ENCODE peak calls at places on chromosome 16, in seven cellular contexts. Z is K562, T is SK-N-SH, L is H1, H is HCT116, N is GM12878, P is HepG2. J is an unnamed sample.

GRCh38 chr16:29030086-29030840 is 45.4 kb downstream of the LAT start:
- DNase-seq in Z (no peak), T (no peak), L (no peak), H (no peak), N (no peak), P (no peak), J (no peak)

GRCh38 chr16:88744839-88745521 is 38.7 kb downstream of the CTU2 start:
- DNase-seq in Z (no peak), T (no peak), L (no peak), H (no peak), N (no peak), P (no peak), J (no peak)

GRCh38 chr16:50627419-50627818 is 53.7 kb downstream of the SNX20 start:
- DNase-seq in Z (no peak), T (peak; percentile 42), L (no peak), H (no peak), N (no peak), P (no peak), J (no peak)

GRCh38 chr16:87457724-87458423 is 35.0 kb downstream of the ZCCHC14 start:
- DNase-seq in Z (no peak), T (peak; percentile 58), L (peak; percentile 39), H (peak; percentile 97), N (peak; percentile 38), P (no peak), J (no peak)

GRCh38 chr16:52068447-52069074 is 478.4 kb downstream of the TOX3 start:
- DNase-seq in Z (no peak), T (peak; percentile 1), L (peak; percentile 3), H (no peak), N (no peak), P (peak; percentile 35), J (peak; percentile 59)

GRCh38 chr16:81482329-81483063 is 37.9 kb downstream of the CMIP start:
- DNase-seq in Z (peak; percentile 76), T (no peak), L (no peak), H (no peak), N (no peak), P (no peak), J (no peak)

GRCh38 chr16:12758670-12759558 is 44.8 kb downstream of the CPPED1 start:
- DNase-seq in Z (no peak), T (no peak), L (no peak), H (no peak), N (no peak), P (peak; percentile 72), J (no peak)

GRCh38 chr16:54712866-54713265 is 217.8 kb upstream of the IRX5 start:
- DNase-seq in Z (no peak), T (no peak), L (no peak), H (no peak), N (no peak), P (no peak), J (no peak)

GRCh38 chr16:58000706-58001676 is at the start of gene USB1:
- DNase-seq in Z (peak; percentile 95), T (peak; percentile 98), L (peak; percentile 85), H (peak; percentile 77), N (peak; percentile 56), P (peak; percentile 88), J (peak; percentile 90)

GRCh38 chr16:700684-701584 is 4.7 kb downstream of the FBXL16 start:
- DNase-seq in Z (peak; percentile 77), T (no peak), L (no peak), H (no peak), N (no peak), P (no peak), J (peak; percentile 59)

GRCh38 chr16:50441758-50442157 is 73.0 kb upstream of the BRD7 start:
- DNase-seq in Z (no peak), T (no peak), L (no peak), H (no peak), N (no peak), P (no peak), J (no peak)

GRCh38 chr16:46673320-46674013 is 15.5 kb downstream of the VPS35 start:
- DNase-seq in Z (peak; percentile 78), T (peak; percentile 75), L (no peak), H (peak; percentile 51), N (peak; percentile 27), P (peak; percentile 79), J (peak; percentile 32)

GRCh38 chr16:2035431-2036199 is 8.9 kb downstream of the NHERF2 start:
- DNase-seq in Z (no peak), T (peak; percentile 66), L (no peak), H (no peak), N (no peak), P (peak; percentile 84), J (peak; percentile 69)
- TF ChIP-seq JUND in Z (no peak), T (no peak), L (no peak), H (no peak), N (no peak), P (no peak), J (no peak)

DNA sequence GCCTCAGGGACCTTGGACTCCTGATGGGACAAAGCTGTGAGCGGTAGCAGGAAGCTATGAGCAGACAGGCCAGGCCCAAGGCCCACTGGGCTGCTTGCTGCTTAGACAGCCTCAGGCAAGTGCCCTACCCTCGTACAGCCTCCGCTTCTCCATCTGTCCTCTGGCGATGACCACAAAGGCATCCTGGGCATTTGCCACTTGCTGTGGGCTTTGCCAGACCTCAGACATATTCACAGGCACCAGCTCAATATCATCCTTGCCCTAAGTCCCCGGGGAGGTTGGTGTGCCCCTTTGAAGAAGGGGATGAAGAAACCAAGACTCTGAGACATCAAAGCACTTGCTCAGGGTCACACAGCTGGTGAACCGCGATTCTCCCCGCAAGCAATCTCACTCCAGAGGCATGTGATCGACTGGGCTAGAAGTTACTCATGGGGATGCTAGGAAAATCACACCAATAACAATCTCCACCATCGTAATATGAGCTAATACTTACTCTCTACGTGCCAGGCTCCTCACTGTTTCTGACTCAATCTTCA is 21.7 kb downstream of the PPL start:
- DNase-seq in Z (no peak), T (no peak), L (no peak), H (peak; percentile 57), N (no peak), P (peak; percentile 31), J (no peak)
- TF ChIP-seq JUND in Z (no peak), T (no peak), L (no peak), H (peak; percentile 19), N (no peak), P (no peak), J (no peak)

DNA sequence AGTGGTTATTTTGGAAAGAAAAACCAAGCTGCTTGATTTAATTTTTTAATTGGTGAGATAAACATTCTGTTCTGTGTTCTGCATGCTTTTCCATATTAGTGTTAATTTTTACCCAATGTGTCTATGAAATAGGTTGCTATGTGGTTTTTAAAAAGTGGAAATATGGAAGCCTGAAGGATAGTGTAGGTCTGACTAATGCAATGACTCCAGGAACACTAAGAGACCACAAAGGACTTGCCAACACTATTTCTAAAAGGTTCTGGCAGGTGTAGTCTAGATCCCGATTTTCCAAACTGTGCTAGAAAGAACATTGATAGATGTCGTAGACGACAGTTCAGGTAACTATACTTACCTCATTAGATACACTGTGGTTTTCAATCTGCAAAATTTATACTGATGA is 877.4 kb upstream of the GOT2 start:
- DNase-seq in Z (no peak), T (no peak), L (no peak), H (no peak), N (no peak), P (no peak), J (no peak)
- TF ChIP-seq JUND in Z (no peak), T (no peak), L (no peak), H (no peak), N (no peak), P (no peak), J (no peak)

GRCh38 chr16:67399749-67400704 is 6.7 kb upstream of the TPPP3 start:
- DNase-seq in Z (no peak), T (peak; percentile 69), L (no peak), H (no peak), N (no peak), P (no peak), J (no peak)

GRCh38 chr16:67397812-67398545 is 4.7 kb upstream of the TPPP3 start:
- DNase-seq in Z (no peak), T (no peak), L (no peak), H (no peak), N (no peak), P (no peak), J (no peak)

GRCh38 chr16:67398546-67399217 is 5.4 kb upstream of the TPPP3 start:
- DNase-seq in Z (no peak), T (no peak), L (no peak), H (no peak), N (no peak), P (no peak), J (no peak)

GRCh38 chr16:67400901-67401300 is 7.6 kb upstream of the TPPP3 start:
- DNase-seq in Z (no peak), T (no peak), L (no peak), H (no peak), N (no peak), P (no peak), J (no peak)

DNA sequence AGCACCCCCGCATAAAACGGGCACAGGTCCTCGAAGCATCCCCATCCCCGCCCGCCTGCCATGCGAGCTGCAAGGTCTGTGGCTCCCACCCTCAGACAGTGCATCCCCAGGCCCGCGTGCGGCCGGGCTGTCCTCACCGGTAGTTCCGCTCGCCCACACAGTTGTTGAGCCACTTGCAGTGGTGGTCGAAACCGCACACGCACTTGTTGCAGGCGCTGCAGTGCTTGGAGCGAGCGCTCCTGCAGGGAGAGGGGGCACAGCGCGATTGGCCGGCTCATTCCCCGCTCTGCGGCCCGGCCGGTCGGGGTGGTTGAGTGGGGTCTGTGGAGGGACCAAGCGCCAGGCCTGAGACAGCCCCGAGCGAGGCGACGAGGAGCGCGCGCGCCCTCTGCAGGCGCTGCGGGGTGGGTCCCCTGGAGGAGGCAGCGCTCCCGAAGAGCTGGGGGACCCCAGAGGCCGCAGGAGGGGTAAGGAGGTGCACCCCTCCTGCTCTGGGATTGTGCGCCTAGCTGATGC is 6.0 kb upstream of the TPPP3 start:
- DNase-seq in Z (peak; percentile 84), T (peak; percentile 60), L (peak; percentile 49), H (no peak), N (no peak), P (no peak), J (no peak)
- TF ChIP-seq JUND in Z (no peak), T (no peak), L (no peak), H (no peak), N (no peak), P (no peak), J (no peak)

GRCh38 chr16:85365120-85365519 is 248.0 kb upstream of the GSE1 start:
- DNase-seq in Z (peak; percentile 41), T (no peak), L (no peak), H (no peak), N (no peak), P (no peak), J (peak; percentile 76)
- TF ChIP-seq JUND in Z (no peak), T (no peak), L (no peak), H (no peak), N (no peak), P (no peak), J (no peak)

GRCh38 chr16:19497181-19497580 is 24.7 kb downstream of the GDE1 start:
- DNase-seq in Z (no peak), T (no peak), L (no peak), H (no peak), N (no peak), P (no peak), J (no peak)
- TF ChIP-seq JUND in Z (no peak), T (no peak), L (no peak), H (no peak), N (no peak), P (no peak), J (no peak)

J was measured in T47D.